ENCODE peak calls at places on chromosome 9, in five cellular contexts. K is Peyer's patch, Z is colonic mucosa, S is foreskin melanocyte, E is MV-4-11. P is an unnamed sample.

GRCh38 chr9:101511009-101511408 is 22.6 kb upstream of the RNF20 start:
- DNase-seq in Z (no peak), E (no peak), S (no peak), K (no peak), P (no peak)

GRCh38 chr9:19198406-19198805 is 32.1 kb upstream of the DENND4C start:
- DNase-seq in Z (no peak), S (no peak), E (no peak), K (no peak), P (no peak)

GRCh38 chr9:122579874-122580273 is 3.3 kb downstream of the OR1L8 start:
- DNase-seq in S (no peak), Z (no peak), K (no peak), E (no peak), P (no peak)

GRCh38 chr9:127977877-127978647 is 2.7 kb downstream of the EEIG1 start:
- DNase-seq in S (no peak), Z (peak), E (peak), K (peak), P (no peak)

GRCh38 chr9:113886471-113886870 is 10.4 kb downstream of the ZNF618 start:
- DNase-seq in K (no peak), E (peak), Z (no peak), S (peak), P (no peak)

GRCh38 chr9:84296146-84296843 is 44.3 kb downstream of the SLC28A3 start:
- DNase-seq in Z (no peak), K (no peak), E (peak), S (no peak), P (no peak)

GRCh38 chr9:15977438-15977837 is 424.6 kb downstream of the CCDC171 start:
- DNase-seq in K (no peak), E (no peak), Z (no peak), S (no peak), P (no peak)

GRCh38 chr9:129539446-129539845 is 81.5 kb downstream of the C9orf50 start:
- DNase-seq in S (no peak), Z (no peak), E (no peak), K (no peak), P (no peak)

GRCh38 chr9:20297646-20298084 is 324.6 kb downstream of the MLLT3 start:
- DNase-seq in E (no peak), K (no peak), S (no peak), Z (no peak), P (no peak)

GRCh38 chr9:80811003-80811402 is 878.3 kb downstream of the TLE1 start:
- DNase-seq in E (no peak), Z (no peak), S (no peak), K (no peak), P (no peak)

GRCh38 chr9:98430535-98430934 is 175.1 kb upstream of the TBC1D2 start:
- DNase-seq in S (no peak), Z (peak), K (no peak), E (peak), P (no peak)

P was measured in AML-193.